ENCODE peak calls at places on chromosomes 1 and 21, in four cellular contexts. One of them, this sample, is unnamed.

GRCh38 chr1:220892086-220892376 is 12.8 kb downstream of the HLX start:
- DNase-seq in NB4: no peak
- DNase-seq in NCI-H1417: no peak
- DNase-seq in suprapubic skin: no peak
- DNase-seq in this sample: no peak

GRCh38 chr1:233293556-233294446 is 1.7 kb downstream of the PCNX2 start:
- DNase-seq in NB4: no peak
- DNase-seq in NCI-H1417: no peak
- DNase-seq in suprapubic skin: no peak
- DNase-seq in this sample: no peak

GRCh38 chr1:55472784-55473183 is 257.6 kb upstream of the USP24 start:
- DNase-seq in NB4: no peak
- DNase-seq in NCI-H1417: no peak
- DNase-seq in suprapubic skin: no peak
- DNase-seq in this sample: no peak

GRCh38 chr1:31095298-31095981 is 29.9 kb upstream of the PUM1 start:
- DNase-seq in NB4: no peak
- DNase-seq in NCI-H1417: no peak
- DNase-seq in suprapubic skin: no peak
- DNase-seq in this sample: no peak

GRCh38 chr1:3271866-3272265 is 182.6 kb upstream of the ARHGEF16 start:
- DNase-seq in NB4: no peak
- DNase-seq in NCI-H1417: no peak
- DNase-seq in suprapubic skin: no peak
- DNase-seq in this sample: no peak

GRCh38 chr1:15948600-15949452 is 27.1 kb downstream of the ZBTB17 start:
- DNase-seq in NB4: no peak
- DNase-seq in NCI-H1417: no peak
- DNase-seq in suprapubic skin: peak; percentile 92
- DNase-seq in this sample: no peak

GRCh38 chr1:149965440-149965839 is 28.8 kb upstream of the MTMR11 start:
- DNase-seq in NB4: no peak
- DNase-seq in NCI-H1417: no peak
- DNase-seq in suprapubic skin: no peak
- DNase-seq in this sample: no peak

GRCh38 chr1:77220687-77221463 is 1.6 kb upstream of the PIGK start:
- DNase-seq in NB4: peak; percentile 32
- DNase-seq in NCI-H1417: no peak
- DNase-seq in suprapubic skin: no peak
- DNase-seq in this sample: no peak

GRCh38 chr1:20086800-20087199 is 16.8 kb downstream of the PLA2G5 start:
- DNase-seq in NB4: no peak
- DNase-seq in NCI-H1417: no peak
- DNase-seq in suprapubic skin: no peak
- DNase-seq in this sample: no peak

GRCh38 chr21:15703932-15704331 is 25.9 kb upstream of the USP25 start:
- DNase-seq in NB4: no peak
- DNase-seq in NCI-H1417: no peak
- DNase-seq in suprapubic skin: no peak
- DNase-seq in this sample: no peak

GRCh38 chr1:87252406-87252805 is 76.3 kb upstream of the LMO4 start:
- DNase-seq in NB4: peak; percentile 25
- DNase-seq in NCI-H1417: no peak
- DNase-seq in suprapubic skin: no peak
- DNase-seq in this sample: no peak

GRCh38 chr1:31587720-31588423 is 11.6 kb downstream of the TINAGL1 start:
- DNase-seq in NB4: peak; percentile 54
- DNase-seq in NCI-H1417: peak; percentile 10
- DNase-seq in suprapubic skin: no peak
- DNase-seq in this sample: peak; percentile 12

GRCh38 chr1:110466646-110467280 is 15.8 kb downstream of the PROK1 start:
- DNase-seq in NB4: no peak
- DNase-seq in NCI-H1417: no peak
- DNase-seq in suprapubic skin: no peak
- DNase-seq in this sample: no peak

GRCh38 chr1:156659994-156660751 is 17.0 kb downstream of the NES start:
- DNase-seq in NB4: peak; percentile 96
- DNase-seq in NCI-H1417: peak; percentile 98
- DNase-seq in suprapubic skin: peak; percentile 98
- DNase-seq in this sample: peak; percentile 96

This sample was measured in SK-N-DZ.